ENCODE peak calls at places on chromosomes 12 and 14, in nine cellular contexts. O, Z, E, F, D, W, N, R and J are unnamed samples.

GRCh38 chr12:77723308-77723707 is 107.4 kb upstream of the NAV3 start:
- DNase-seq in O (no peak), Z (no peak), E (no peak), F (no peak), D (no peak), W (no peak), N (no peak), R (no peak), J (no peak)

GRCh38 chr12:254039-254438 is 8.6 kb downstream of the SLC6A13 start:
- DNase-seq in O (no peak), Z (no peak), E (no peak), F (no peak), D (no peak), W (no peak), N (no peak), R (no peak), J (no peak)

GRCh38 chr14:56342419-56342901 is 224.2 kb downstream of the PELI2 start:
- DNase-seq in O (no peak), Z (no peak), E (no peak), F (no peak), D (peak), W (no peak), N (no peak), R (no peak), J (no peak)

GRCh38 chr12:94617101-94617500 is 33.3 kb downstream of the TMCC3 start:
- DNase-seq in O (no peak), Z (no peak), E (no peak), F (no peak), D (no peak), W (no peak), N (no peak), R (no peak), J (no peak)

GRCh38 chr14:78417532-78417931 is 247.4 kb downstream of the NRXN3 start:
- DNase-seq in O (no peak), Z (no peak), E (no peak), F (no peak), D (no peak), W (no peak), N (no peak), R (no peak), J (no peak)

GRCh38 chr14:52146504-52146903 is 77.6 kb upstream of the NID2 start:
- DNase-seq in O (no peak), Z (no peak), E (no peak), F (no peak), D (no peak), W (no peak), N (no peak), R (no peak), J (no peak)

GRCh38 chr12:70590051-70590450 is 47.2 kb downstream of the PTPRB start:
- DNase-seq in O (peak), Z (peak), E (peak), F (peak), D (peak), W (peak), N (no peak), R (peak), J (peak)

GRCh38 chr12:94459773-94460593 is at the start of gene CEP83:
- DNase-seq in O (peak), Z (peak), E (peak), F (peak), D (peak), W (peak), N (peak), R (peak), J (peak)

GRCh38 chr14:39426605-39427004 is 5.6 kb downstream of the FBXO33 start:
- DNase-seq in O (no peak), Z (no peak), E (no peak), F (no peak), D (peak), W (peak), N (peak), R (no peak), J (no peak)